ENCODE peak calls at places on chromosomes 2 and 18, in four cellular contexts. R is HCT116, D is psoas muscle, O is fibroblast of the aortic adventitia. M is an unnamed sample.

GRCh38 chr18:2325308-2325849 is 245.9 kb downstream of the METTL4 start:
- DNase-seq in O (peak; percentile 92), D (no peak), R (no peak), M (peak; percentile 14)

GRCh38 chr2:199940373-199940772 is 14.9 kb downstream of the TYW5 start:
- DNase-seq in R (peak; percentile 21), D (no peak), O (peak; percentile 27), M (peak; percentile 30)

GRCh38 chr2:23624378-23624777 is 239.4 kb downstream of the KLHL29 start:
- DNase-seq in O (no peak), D (no peak), R (peak; percentile 13), M (no peak)

GRCh38 chr2:45312275-45312674 is 298.8 kb downstream of the SRBD1 start:
- DNase-seq in D (no peak), O (no peak), R (no peak), M (no peak)

GRCh38 chr18:22241806-22242440 is 72.5 kb downstream of the GATA6 start:
- DNase-seq in R (no peak), D (no peak), O (no peak), M (no peak)

GRCh38 chr2:84946204-84947009 is 24.6 kb upstream of the KCMF1 start:
- DNase-seq in R (peak; percentile 96), O (peak; percentile 67), D (no peak), M (peak; percentile 33)

GRCh38 chr18:7303306-7303705 is 72.4 kb downstream of the LRRC30 start:
- DNase-seq in O (peak; percentile 0), D (no peak), R (no peak), M (peak; percentile 45)

GRCh38 chr18:61998957-61999356 is 106.2 kb upstream of the RNF152 start:
- DNase-seq in R (no peak), D (no peak), O (peak; percentile 85), M (no peak)

GRCh38 chr2:98505311-98505808 is 60.7 kb downstream of the INPP4A start:
- DNase-seq in R (no peak), D (no peak), O (no peak), M (no peak)

GRCh38 chr18:62543021-62543420 is 20.2 kb downstream of the ZCCHC2 start:
- DNase-seq in O (no peak), D (no peak), R (no peak), M (no peak)

GRCh38 chr2:133635115-133635514 is 66.9 kb upstream of the NCKAP5 start:
- DNase-seq in O (no peak), D (no peak), R (no peak), M (no peak)

GRCh38 chr2:64516651-64517510 is 7.2 kb upstream of the AFTPH start:
- DNase-seq in R (no peak), O (no peak), D (no peak), M (no peak)

GRCh38 chr2:113246606-113247005 is 32.1 kb downstream of the PAX8 start:
- DNase-seq in D (no peak), O (no peak), R (no peak), M (no peak)

GRCh38 chr18:35024965-35025364 is 16.2 kb upstream of the MAPRE2 start:
- DNase-seq in R (no peak), D (peak; percentile 68), O (peak; percentile 98), M (peak; percentile 92)

GRCh38 chr2:42905341-42906114 is 113.1 kb upstream of the HAAO start:
- DNase-seq in R (no peak), O (peak; percentile 62), D (peak; percentile 71), M (peak; percentile 66)

GRCh38 chr2:10432315-10433181 is 15.6 kb downstream of the ODC1 start:
- DNase-seq in R (no peak), D (peak; percentile 50), O (no peak), M (peak; percentile 29)

GRCh38 chr2:207470700-207471070 is 59.1 kb upstream of the CREB1 start:
- DNase-seq in D (no peak), R (no peak), O (no peak), M (no peak)

GRCh38 chr2:60479226-60480088 is 74.0 kb downstream of the BCL11A start:
- DNase-seq in O (no peak), D (no peak), R (no peak), M (no peak)

GRCh38 chr2:239443102-239443620 is 42.3 kb upstream of the HDAC4 start:
- DNase-seq in D (no peak), O (no peak), R (no peak), M (no peak)

GRCh38 chr2:35168351-35168750 is 1187.2 kb upstream of the CRIM1 start:
- DNase-seq in D (no peak), R (no peak), O (no peak), M (no peak)

GRCh38 chr2:190440113-190440512 is 32.0 kb downstream of the MFSD6 start:
- DNase-seq in D (no peak), R (no peak), O (no peak), M (no peak)

GRCh38 chr2:239471011-239471792 is 70.4 kb upstream of the HDAC4 start:
- DNase-seq in O (no peak), D (no peak), R (no peak), M (no peak)

GRCh38 chr2:109031481-109032228 is 42.6 kb upstream of the EDAR start:
- DNase-seq in D (peak; percentile 58), R (no peak), O (peak; percentile 20), M (peak; percentile 84)

GRCh38 chr2:6394266-6394665 is 471.4 kb downstream of the CMPK2 start:
- DNase-seq in D (no peak), O (no peak), R (no peak), M (no peak)

GRCh38 chr2:61961231-61961901 is 55.9 kb downstream of the COMMD1 start:
- DNase-seq in R (no peak), O (no peak), D (no peak), M (no peak)

GRCh38 chr18:7567487-7568425 is 640 bp downstream of the PTPRM start:
- DNase-seq in O (peak; percentile 64), D (peak; percentile 81), R (no peak), M (peak; percentile 75)

GRCh38 chr18:67672719-67673118 is 156.2 kb upstream of the DSEL start:
- DNase-seq in D (no peak), R (no peak), O (peak; percentile 58), M (no peak)

GRCh38 chr2:118847447-118848172 is at the start of gene EN1:
- DNase-seq in R (no peak), D (peak; percentile 91), O (peak; percentile 88), M (peak; percentile 86)
- H3K4me3 ChIP-seq in R (no peak within 1 kb of the TSS), D (peak within 1 kb of the TSS; percentile 67), O (peak within 1 kb of the TSS; percentile 66), M (peak within 1 kb of the TSS; percentile 27)

GRCh38 chr2:25672500-25673169 is 742 bp downstream of the DTNB start:
- DNase-seq in R (no peak), O (peak; percentile 23), D (peak; percentile 76), M (peak; percentile 61)

GRCh38 chr2:25673170-25674002 is at the start of gene DTNB:
- DNase-seq in R (no peak), D (peak; percentile 89), O (peak; percentile 34), M (peak; percentile 88)

GRCh38 chr2:25671622-25672021 is 1.8 kb downstream of the DTNB start:
- DNase-seq in R (no peak), O (no peak), D (no peak), M (no peak)

GRCh38 chr2:25677877-25678276 is 4.5 kb upstream of the DTNB start:
- DNase-seq in D (no peak), O (no peak), R (no peak), M (no peak)

GRCh38 chr2:25674003-25674362 is 606 bp upstream of the DTNB start:
- DNase-seq in O (no peak), R (no peak), D (no peak), M (no peak)
- H3K4me3 ChIP-seq in O (peak overlapping the region; percentile 66), R (peak overlapping the region; percentile 17), D (peak overlapping the region; percentile 86), M (peak overlapping the region; percentile 33)

GRCh38 chr2:218260166-218260565 is 649 bp upstream of the GPBAR1 start:
- DNase-seq in D (no peak), O (no peak), R (no peak), M (no peak)

GRCh38 chr2:218260742-218261423 is at the start of gene GPBAR1:
- DNase-seq in D (peak; percentile 70), R (no peak), O (no peak), M (no peak)

GRCh38 chr2:218257390-218257981 is 3.3 kb upstream of the GPBAR1 start:
- DNase-seq in O (no peak), D (no peak), R (peak; percentile 35), M (peak; percentile 36)

GRCh38 chr2:218261424-218262273 is 834 bp downstream of the GPBAR1 start:
- DNase-seq in D (no peak), O (no peak), R (no peak), M (no peak)

GRCh38 chr2:218259099-218259921 is 1.5 kb upstream of the GPBAR1 start:
- DNase-seq in O (peak; percentile 85), R (no peak), D (peak; percentile 78), M (peak; percentile 91)
- H3K4me3 ChIP-seq in O (no peak overlapping the region), R (no peak overlapping the region), D (peak overlapping the region; percentile 18), M (no peak overlapping the region)

GRCh38 chr2:136658201-136658600 is 107.1 kb upstream of the THSD7B start:
- DNase-seq in R (no peak), O (no peak), D (no peak), M (no peak)
- H3K4me3 ChIP-seq in R (no peak overlapping the region), O (no peak overlapping the region), D (no peak overlapping the region), M (no peak overlapping the region)

GRCh38 chr18:12278153-12278764 is 24.1 kb downstream of the CIDEA start:
- DNase-seq in R (no peak), D (no peak), O (no peak), M (peak; percentile 29)

GRCh38 chr18:12276736-12277554 is 22.8 kb downstream of the CIDEA start:
- DNase-seq in R (no peak), D (no peak), O (no peak), M (no peak)

GRCh38 chr18:12279781-12280531 is 25.8 kb downstream of the CIDEA start:
- DNase-seq in D (no peak), R (no peak), O (no peak), M (no peak)

GRCh38 chr18:12281861-12282260 is 26.2 kb upstream of the TUBB6 start:
- DNase-seq in D (no peak), R (no peak), O (no peak), M (no peak)

GRCh38 chr18:12278765-12279682 is 24.9 kb downstream of the CIDEA start:
- DNase-seq in O (peak; percentile 95), D (peak; percentile 83), R (no peak), M (peak; percentile 98)
- H3K4me3 ChIP-seq in O (peak overlapping the region; percentile 60), D (peak overlapping the region; percentile 48), R (no peak overlapping the region), M (peak overlapping the region; percentile 9)

DNA sequence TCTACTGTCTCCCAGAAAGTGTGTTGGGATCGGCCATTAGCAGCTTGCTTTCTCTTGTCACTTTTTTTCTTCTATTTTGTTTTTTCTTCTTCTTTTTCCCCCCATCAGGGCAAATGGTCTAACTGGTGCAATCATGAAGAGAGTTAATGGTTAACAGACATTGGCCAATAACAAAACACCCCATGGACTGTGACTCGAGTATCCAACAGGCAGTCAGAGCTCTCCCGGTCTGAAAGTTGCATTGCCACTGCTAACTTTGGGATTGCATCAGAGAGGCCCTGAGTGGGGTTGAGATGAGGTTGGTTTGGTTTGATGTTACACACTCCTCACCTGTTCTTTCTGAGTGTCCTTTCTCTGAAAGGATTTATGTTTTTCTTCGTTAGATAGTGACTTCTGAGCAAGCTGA is 12.9 kb upstream of the SNORC start:
- DNase-seq in O (peak; percentile 43), D (no peak), R (no peak), M (peak; percentile 24)
- H3K4me3 ChIP-seq in O (no peak overlapping the region), D (no peak overlapping the region), R (no peak overlapping the region), M (no peak overlapping the region)

GRCh38 chr2:37833420-37833819 is 91.7 kb upstream of the RMDN2 start:
- DNase-seq in O (no peak), D (no peak), R (no peak), M (no peak)
- H3K4me3 ChIP-seq in O (no peak overlapping the region), D (no peak overlapping the region), R (no peak overlapping the region), M (no peak overlapping the region)